ENCODE peak calls at places on chromosomes 2 and 18, in four cellular contexts. R is NCI-H1105 treated with DMSO at 0.1 percent for 48 hours; M is GM12892; Y is CD8-positive, alpha-beta T cell. W is an unnamed sample.

GRCh38 chr2:232662486-232663260 is 29.3 kb downstream of the EFHD1 start:
- DNase-seq in R (no peak), Y (no peak), M (no peak), W (no peak)

GRCh38 chr2:196256585-196256984 is 85.2 kb upstream of the STK17B start:
- DNase-seq in M (no peak), R (no peak), Y (no peak), W (no peak)

GRCh38 chr2:32479224-32479623 is 122.4 kb downstream of the BIRC6 start:
- DNase-seq in Y (no peak), M (no peak), R (no peak), W (no peak)

GRCh38 chr18:45171575-45172225 is 443.6 kb upstream of the SLC14A2 start:
- DNase-seq in R (no peak), Y (no peak), M (no peak), W (no peak)

GRCh38 chr2:68487773-68488355 is 20.5 kb downstream of the APLF start:
- DNase-seq in M (no peak), R (peak; percentile 50), Y (no peak), W (no peak)

GRCh38 chr18:44679912-44680270 is 797 bp upstream of the SETBP1 start:
- DNase-seq in R (peak; percentile 64), M (peak; percentile 26), Y (peak; percentile 23), W (peak; percentile 6)

GRCh38 chr2:21676676-21677075 is 552.9 kb downstream of the TDRD15 start:
- DNase-seq in Y (no peak), M (no peak), R (no peak), W (no peak)

GRCh38 chr2:10901565-10901964 is 10.2 kb upstream of the KCNF1 start:
- DNase-seq in Y (no peak), R (no peak), M (no peak), W (no peak)

GRCh38 chr2:17660219-17660618 is 93.4 kb downstream of the SMC6 start:
- DNase-seq in M (no peak), Y (no peak), R (no peak), W (no peak)

GRCh38 chr2:34340307-34340706 is 741.2 kb upstream of the FAM98A start:
- DNase-seq in Y (no peak), R (no peak), M (no peak), W (no peak)

GRCh38 chr2:96601382-96602292 is 36.5 kb downstream of the KANSL3 start:
- DNase-seq in R (no peak), Y (no peak), M (no peak), W (no peak)

GRCh38 chr2:75260946-75261345 is 61.6 kb upstream of the TACR1 start:
- DNase-seq in Y (no peak), R (no peak), M (no peak), W (no peak)